ENCODE peak calls at places on chromosomes 1 and 21, in ten cellular contexts. F, I, K, A, H, O, B, V, T and Q are unnamed samples.

GRCh38 chr1:24970926-24971530 is 41.0 kb upstream of the RUNX3 start:
- DNase-seq in F (no peak), I (no peak), K (no peak), A (peak; percentile 62), H (peak; percentile 26), O (peak; percentile 42), B (no peak), V (peak; percentile 19), T (no peak), Q (no peak)

GRCh38 chr1:70486676-70487470 is 75.8 kb downstream of the CTH start:
- DNase-seq in F (peak; percentile 82), I (no peak), K (peak; percentile 73), A (peak; percentile 96), H (peak; percentile 92), O (peak; percentile 95), B (no peak), V (peak; percentile 90), T (no peak), Q (no peak)

GRCh38 chr1:62444701-62445100 is 7.9 kb downstream of the USP1 start:
- DNase-seq in F (no peak), I (no peak), K (no peak), A (no peak), H (no peak), O (no peak), B (no peak), V (no peak), T (no peak), Q (no peak)

GRCh38 chr1:9990944-9991343 is 6.1 kb upstream of the RBP7 start:
- DNase-seq in F (no peak), I (no peak), K (no peak), A (no peak), H (no peak), O (no peak), B (no peak), V (no peak), T (no peak), Q (no peak)

GRCh38 chr1:29632436-29633270 is 396.3 kb downstream of the PTPRU start:
- DNase-seq in F (no peak), I (no peak), K (no peak), A (peak; percentile 17), H (peak; percentile 33), O (no peak), B (no peak), V (no peak), T (no peak), Q (no peak)

GRCh38 chr21:15604424-15604823 is 125.4 kb upstream of the USP25 start:
- DNase-seq in F (peak; percentile 5), I (no peak), K (peak; percentile 84), A (peak; percentile 70), H (peak; percentile 32), O (peak; percentile 63), B (no peak), V (peak; percentile 53), T (no peak), Q (no peak)

GRCh38 chr1:113835686-113836290 is 23.5 kb upstream of the RSBN1 start:
- DNase-seq in F (peak; percentile 62), I (no peak), K (peak; percentile 14), A (peak; percentile 32), H (peak; percentile 61), O (peak; percentile 18), B (peak; percentile 36), V (peak; percentile 70), T (peak; percentile 38), Q (no peak)

GRCh38 chr1:215566556-215567490 is at the start of gene KCTD3:
- DNase-seq in F (peak; percentile 72), I (peak; percentile 67), K (peak; percentile 83), A (peak; percentile 68), H (peak; percentile 61), O (peak; percentile 53), B (no peak), V (peak; percentile 76), T (peak; percentile 77), Q (peak; percentile 80)

GRCh38 chr21:44872568-44873355 is 728 bp downstream of the PTTG1IP start:
- DNase-seq in F (peak; percentile 82), I (peak; percentile 35), K (peak; percentile 47), A (peak; percentile 60), H (peak; percentile 46), O (peak; percentile 40), B (no peak), V (peak; percentile 61), T (peak; percentile 51), Q (peak; percentile 51)

GRCh38 chr1:40708750-40709099 is 17.2 kb downstream of the NFYC start:
- DNase-seq in F (peak; percentile 95), I (no peak), K (peak; percentile 95), A (peak; percentile 91), H (peak; percentile 91), O (peak; percentile 91), B (peak; percentile 79), V (peak; percentile 89), T (peak; percentile 91), Q (no peak)

GRCh38 chr1:147172168-147173016 is at the start of gene PRKAB2:
- DNase-seq in F (peak; percentile 97), I (peak; percentile 92), K (peak; percentile 98), A (peak; percentile 98), H (peak; percentile 97), O (peak; percentile 95), B (peak; percentile 91), V (peak; percentile 98), T (peak; percentile 93), Q (peak; percentile 95)
- H3K9ac ChIP-seq in F (peak within 1 kb of the TSS; percentile 96), I (peak within 1 kb of the TSS; percentile 66), K (peak within 1 kb of the TSS; percentile 92), A (peak within 1 kb of the TSS; percentile 83), H (peak within 1 kb of the TSS; percentile 87), O (peak within 1 kb of the TSS; percentile 94), B (peak within 1 kb of the TSS; percentile 86), V (peak within 1 kb of the TSS; percentile 89), T (peak within 1 kb of the TSS; percentile 75), Q (peak within 1 kb of the TSS; percentile 94)

GRCh38 chr1:222632749-222633148 is 14.9 kb downstream of the MIA3 start:
- DNase-seq in F (no peak), I (no peak), K (no peak), A (no peak), H (no peak), O (no peak), B (no peak), V (no peak), T (no peak), Q (no peak)

GRCh38 chr1:222631611-222632208 is 13.8 kb downstream of the MIA3 start:
- DNase-seq in F (no peak), I (no peak), K (no peak), A (peak; percentile 49), H (peak; percentile 71), O (peak; percentile 38), B (no peak), V (no peak), T (no peak), Q (no peak)

GRCh38 chr1:222627232-222627631 is 9.3 kb downstream of the MIA3 start:
- DNase-seq in F (no peak), I (no peak), K (no peak), A (peak; percentile 73), H (peak; percentile 61), O (peak; percentile 68), B (no peak), V (peak; percentile 96), T (no peak), Q (no peak)

GRCh38 chr1:222634180-222635013 is 16.5 kb downstream of the MIA3 start:
- DNase-seq in F (peak; percentile 90), I (peak; percentile 63), K (peak; percentile 92), A (peak; percentile 76), H (peak; percentile 90), O (peak; percentile 64), B (peak; percentile 85), V (peak; percentile 79), T (peak; percentile 68), Q (peak; percentile 88)

GRCh38 chr1:222629921-222630535 is 12.1 kb downstream of the MIA3 start:
- DNase-seq in F (no peak), I (no peak), K (no peak), A (peak; percentile 76), H (peak; percentile 52), O (peak; percentile 71), B (no peak), V (peak; percentile 66), T (no peak), Q (no peak)
- H3K9ac ChIP-seq in F (no peak overlapping the region), I (no peak overlapping the region), K (no peak overlapping the region), A (no peak overlapping the region), H (no peak overlapping the region), O (no peak overlapping the region), B (no peak overlapping the region), V (no peak overlapping the region), T (no peak overlapping the region), Q (no peak overlapping the region)

DNA sequence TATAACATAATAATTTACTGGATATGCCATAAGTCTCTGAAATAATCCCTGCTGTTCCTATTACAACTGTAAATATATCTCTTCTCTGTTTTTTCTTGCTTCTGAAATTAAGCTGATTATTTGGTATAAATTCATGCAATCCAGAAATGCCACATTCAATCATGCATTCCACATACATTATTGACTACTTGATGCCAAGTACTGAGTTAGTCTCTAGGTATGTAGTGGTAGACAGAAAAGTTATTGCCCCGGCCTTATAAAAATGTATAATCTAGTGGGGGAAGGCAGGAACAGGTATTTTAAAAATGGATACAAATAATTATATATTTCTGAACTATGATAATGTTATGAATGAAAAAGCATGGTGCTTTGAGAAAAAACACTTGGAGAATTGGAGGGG is 338.6 kb upstream of the SNX7 start:
- DNase-seq in F (no peak), I (no peak), K (no peak), A (peak; percentile 74), H (peak; percentile 28), O (peak; percentile 65), B (no peak), V (peak; percentile 51), T (no peak), Q (no peak)
- H3K9ac ChIP-seq in F (peak overlapping the region; percentile 48), I (peak overlapping the region; percentile 52), K (no peak overlapping the region), A (no peak overlapping the region), H (no peak overlapping the region), O (peak overlapping the region; percentile 63), B (peak overlapping the region; percentile 15), V (peak overlapping the region; percentile 45), T (no peak overlapping the region), Q (no peak overlapping the region)

DNA sequence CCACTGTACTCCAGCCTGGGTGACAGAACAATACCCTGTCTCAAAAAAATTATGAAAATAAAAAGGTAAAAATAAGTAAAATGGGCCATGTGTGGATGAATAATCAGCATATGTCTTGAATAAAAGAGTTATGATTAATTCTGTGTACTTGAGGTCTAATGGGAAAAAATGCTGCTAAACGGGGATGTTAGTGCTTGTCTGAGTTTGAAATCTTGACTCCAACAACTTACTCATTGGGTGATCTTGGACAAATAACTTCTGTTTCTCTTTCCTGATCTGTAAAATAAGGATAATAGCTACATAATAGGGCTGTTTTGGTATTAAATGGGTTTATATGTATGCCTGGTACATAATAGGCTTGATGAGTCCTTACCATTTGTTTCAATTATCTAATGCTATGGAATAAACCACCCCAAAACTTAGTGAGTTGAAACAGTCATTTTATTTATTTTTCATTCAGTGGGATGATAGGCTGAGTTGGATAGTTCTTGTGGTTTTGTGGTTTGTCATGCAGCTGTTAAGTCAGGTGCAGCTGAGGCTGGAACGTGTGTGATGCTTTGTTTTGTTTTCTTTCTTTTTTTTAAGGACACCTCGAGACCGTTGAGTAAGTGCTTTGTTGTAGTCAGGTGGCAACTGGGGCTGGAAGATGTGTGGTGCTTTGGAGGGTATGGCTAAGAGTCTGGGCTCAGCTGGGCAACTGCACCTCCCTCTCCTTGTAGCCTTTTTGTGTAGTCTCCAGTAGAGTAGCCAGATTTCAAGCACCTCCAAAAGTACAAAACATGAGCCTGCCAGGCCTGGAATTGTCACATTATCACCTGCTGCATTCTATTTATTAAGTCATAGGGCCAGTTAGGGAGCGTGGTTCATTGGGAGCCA is 4.9 kb downstream of the MDM4 start:
- DNase-seq in F (peak; percentile 58), I (peak; percentile 90), K (no peak), A (peak; percentile 84), H (peak; percentile 90), O (peak; percentile 83), B (no peak), V (peak; percentile 48), T (peak; percentile 22), Q (no peak)
- H3K9ac ChIP-seq in F (peak overlapping the region; percentile 54), I (peak overlapping the region; percentile 49), K (no peak overlapping the region), A (no peak overlapping the region), H (no peak overlapping the region), O (no peak overlapping the region), B (no peak overlapping the region), V (no peak overlapping the region), T (peak overlapping the region; percentile 15), Q (no peak overlapping the region)